ENCODE peak calls at places on chromosome 17, in six cellular contexts. One of them, this sample, is unnamed.

GRCh38 chr17:72591500-72592241 is 470.9 kb downstream of the SOX9 start:
- DNase-seq in foreskin melanocyte: no peak
- DNase-seq in effector memory CD4-positive, alpha-beta T cell: no peak
- DNase-seq in cerebellar cortex: no peak
- DNase-seq in T-cell: no peak
- DNase-seq in activated effector memory CD4-positive, alpha-beta T cell treated with anti-CD3 and anti-CD28 coated beads, Interleukin-2, amount 50 U/mL, for 16 hours: peak
- DNase-seq in this sample: no peak

GRCh38 chr17:82884923-82885322 is 45.1 kb upstream of the ZNF750 start:
- DNase-seq in foreskin melanocyte: no peak
- DNase-seq in effector memory CD4-positive, alpha-beta T cell: no peak
- DNase-seq in cerebellar cortex: no peak
- DNase-seq in T-cell: peak
- DNase-seq in activated effector memory CD4-positive, alpha-beta T cell treated with anti-CD3 and anti-CD28 coated beads, Interleukin-2, amount 50 U/mL, for 16 hours: peak
- DNase-seq in this sample: no peak

GRCh38 chr17:13256545-13256944 is 238.7 kb upstream of the ELAC2 start:
- DNase-seq in foreskin melanocyte: no peak
- DNase-seq in effector memory CD4-positive, alpha-beta T cell: no peak
- DNase-seq in cerebellar cortex: no peak
- DNase-seq in T-cell: no peak
- DNase-seq in activated effector memory CD4-positive, alpha-beta T cell treated with anti-CD3 and anti-CD28 coated beads, Interleukin-2, amount 50 U/mL, for 16 hours: no peak
- DNase-seq in this sample: no peak

GRCh38 chr17:79630821-79631639 is 20.2 kb upstream of the RBFOX3 start:
- DNase-seq in foreskin melanocyte: no peak
- DNase-seq in effector memory CD4-positive, alpha-beta T cell: no peak
- DNase-seq in cerebellar cortex: no peak
- DNase-seq in T-cell: no peak
- DNase-seq in activated effector memory CD4-positive, alpha-beta T cell treated with anti-CD3 and anti-CD28 coated beads, Interleukin-2, amount 50 U/mL, for 16 hours: peak
- DNase-seq in this sample: peak

GRCh38 chr17:73514146-73514863 is 129.9 kb downstream of the SDK2 start:
- DNase-seq in foreskin melanocyte: peak
- DNase-seq in effector memory CD4-positive, alpha-beta T cell: no peak
- DNase-seq in cerebellar cortex: no peak
- DNase-seq in T-cell: no peak
- DNase-seq in activated effector memory CD4-positive, alpha-beta T cell treated with anti-CD3 and anti-CD28 coated beads, Interleukin-2, amount 50 U/mL, for 16 hours: no peak
- DNase-seq in this sample: no peak

GRCh38 chr17:49858796-49859195 is 10.9 kb upstream of the TAC4 start:
- DNase-seq in foreskin melanocyte: no peak
- DNase-seq in effector memory CD4-positive, alpha-beta T cell: no peak
- DNase-seq in cerebellar cortex: peak
- DNase-seq in T-cell: no peak
- DNase-seq in activated effector memory CD4-positive, alpha-beta T cell treated with anti-CD3 and anti-CD28 coated beads, Interleukin-2, amount 50 U/mL, for 16 hours: no peak
- DNase-seq in this sample: no peak

GRCh38 chr17:82372591-82373452 is 1.3 kb downstream of the UTS2R start:
- DNase-seq in foreskin melanocyte: no peak
- DNase-seq in effector memory CD4-positive, alpha-beta T cell: no peak
- DNase-seq in cerebellar cortex: no peak
- DNase-seq in T-cell: no peak
- DNase-seq in activated effector memory CD4-positive, alpha-beta T cell treated with anti-CD3 and anti-CD28 coated beads, Interleukin-2, amount 50 U/mL, for 16 hours: no peak
- DNase-seq in this sample: no peak

GRCh38 chr17:77354721-77355455 is 214.1 kb downstream of the SEC14L1 start:
- DNase-seq in foreskin melanocyte: no peak
- DNase-seq in effector memory CD4-positive, alpha-beta T cell: no peak
- DNase-seq in cerebellar cortex: no peak
- DNase-seq in T-cell: no peak
- DNase-seq in activated effector memory CD4-positive, alpha-beta T cell treated with anti-CD3 and anti-CD28 coated beads, Interleukin-2, amount 50 U/mL, for 16 hours: peak
- DNase-seq in this sample: no peak

GRCh38 chr17:81644976-81645952 is 8.3 kb downstream of the TSPAN10 start:
- DNase-seq in foreskin melanocyte: no peak
- DNase-seq in effector memory CD4-positive, alpha-beta T cell: no peak
- DNase-seq in cerebellar cortex: no peak
- DNase-seq in T-cell: no peak
- DNase-seq in activated effector memory CD4-positive, alpha-beta T cell treated with anti-CD3 and anti-CD28 coated beads, Interleukin-2, amount 50 U/mL, for 16 hours: no peak
- DNase-seq in this sample: no peak

GRCh38 chr17:61416540-61417363 is 17.1 kb downstream of the TBX2 start:
- DNase-seq in foreskin melanocyte: peak
- DNase-seq in effector memory CD4-positive, alpha-beta T cell: no peak
- DNase-seq in cerebellar cortex: peak
- DNase-seq in T-cell: peak
- DNase-seq in activated effector memory CD4-positive, alpha-beta T cell treated with anti-CD3 and anti-CD28 coated beads, Interleukin-2, amount 50 U/mL, for 16 hours: peak
- DNase-seq in this sample: peak

GRCh38 chr17:79785900-79786810 is 8.2 kb downstream of the CBX2 start:
- DNase-seq in foreskin melanocyte: no peak
- DNase-seq in effector memory CD4-positive, alpha-beta T cell: no peak
- DNase-seq in cerebellar cortex: no peak
- DNase-seq in T-cell: no peak
- DNase-seq in activated effector memory CD4-positive, alpha-beta T cell treated with anti-CD3 and anti-CD28 coated beads, Interleukin-2, amount 50 U/mL, for 16 hours: no peak
- DNase-seq in this sample: no peak

GRCh38 chr17:47945529-47946508 is 4.4 kb downstream of the PNPO start:
- DNase-seq in foreskin melanocyte: no peak
- DNase-seq in effector memory CD4-positive, alpha-beta T cell: no peak
- DNase-seq in cerebellar cortex: peak
- DNase-seq in T-cell: no peak
- DNase-seq in activated effector memory CD4-positive, alpha-beta T cell treated with anti-CD3 and anti-CD28 coated beads, Interleukin-2, amount 50 U/mL, for 16 hours: no peak
- DNase-seq in this sample: no peak

GRCh38 chr17:18322522-18322921 is 7.4 kb downstream of the SMCR8 start:
- DNase-seq in foreskin melanocyte: no peak
- DNase-seq in effector memory CD4-positive, alpha-beta T cell: no peak
- DNase-seq in cerebellar cortex: no peak
- DNase-seq in T-cell: no peak
- DNase-seq in activated effector memory CD4-positive, alpha-beta T cell treated with anti-CD3 and anti-CD28 coated beads, Interleukin-2, amount 50 U/mL, for 16 hours: no peak
- DNase-seq in this sample: no peak

GRCh38 chr17:2357237-2357636 is 19.9 kb downstream of the SGSM2 start:
- DNase-seq in foreskin melanocyte: no peak
- DNase-seq in effector memory CD4-positive, alpha-beta T cell: no peak
- DNase-seq in cerebellar cortex: no peak
- DNase-seq in T-cell: no peak
- DNase-seq in activated effector memory CD4-positive, alpha-beta T cell treated with anti-CD3 and anti-CD28 coated beads, Interleukin-2, amount 50 U/mL, for 16 hours: no peak
- DNase-seq in this sample: no peak

GRCh38 chr17:1107777-1108559 is 71.8 kb downstream of the ABR start:
- DNase-seq in foreskin melanocyte: no peak
- DNase-seq in effector memory CD4-positive, alpha-beta T cell: no peak
- DNase-seq in cerebellar cortex: no peak
- DNase-seq in T-cell: no peak
- DNase-seq in activated effector memory CD4-positive, alpha-beta T cell treated with anti-CD3 and anti-CD28 coated beads, Interleukin-2, amount 50 U/mL, for 16 hours: peak
- DNase-seq in this sample: peak

GRCh38 chr17:59366773-59367656 is 35.6 kb downstream of the YPEL2 start:
- DNase-seq in foreskin melanocyte: no peak
- DNase-seq in effector memory CD4-positive, alpha-beta T cell: no peak
- DNase-seq in cerebellar cortex: peak
- DNase-seq in T-cell: no peak
- DNase-seq in activated effector memory CD4-positive, alpha-beta T cell treated with anti-CD3 and anti-CD28 coated beads, Interleukin-2, amount 50 U/mL, for 16 hours: no peak
- DNase-seq in this sample: no peak

GRCh38 chr17:29140631-29141483 is 39.3 kb downstream of the MYO18A start:
- DNase-seq in foreskin melanocyte: no peak
- DNase-seq in effector memory CD4-positive, alpha-beta T cell: peak
- DNase-seq in cerebellar cortex: no peak
- DNase-seq in T-cell: peak
- DNase-seq in activated effector memory CD4-positive, alpha-beta T cell treated with anti-CD3 and anti-CD28 coated beads, Interleukin-2, amount 50 U/mL, for 16 hours: peak
- DNase-seq in this sample: peak

GRCh38 chr17:38761612-38762011 is 9.1 kb downstream of the PSMB3 start:
- DNase-seq in foreskin melanocyte: no peak
- DNase-seq in effector memory CD4-positive, alpha-beta T cell: no peak
- DNase-seq in cerebellar cortex: peak
- DNase-seq in T-cell: no peak
- DNase-seq in activated effector memory CD4-positive, alpha-beta T cell treated with anti-CD3 and anti-CD28 coated beads, Interleukin-2, amount 50 U/mL, for 16 hours: peak
- DNase-seq in this sample: no peak

GRCh38 chr17:82873521-82873920 is 33.7 kb upstream of the ZNF750 start:
- DNase-seq in foreskin melanocyte: no peak
- DNase-seq in effector memory CD4-positive, alpha-beta T cell: no peak
- DNase-seq in cerebellar cortex: no peak
- DNase-seq in T-cell: no peak
- DNase-seq in activated effector memory CD4-positive, alpha-beta T cell treated with anti-CD3 and anti-CD28 coated beads, Interleukin-2, amount 50 U/mL, for 16 hours: no peak
- DNase-seq in this sample: no peak

GRCh38 chr17:44887971-44888955 is 11.0 kb downstream of the EFTUD2 start:
- DNase-seq in foreskin melanocyte: no peak
- DNase-seq in effector memory CD4-positive, alpha-beta T cell: no peak
- DNase-seq in cerebellar cortex: no peak
- DNase-seq in T-cell: peak
- DNase-seq in activated effector memory CD4-positive, alpha-beta T cell treated with anti-CD3 and anti-CD28 coated beads, Interleukin-2, amount 50 U/mL, for 16 hours: no peak
- DNase-seq in this sample: no peak

GRCh38 chr17:70699408-70699807 is 530.1 kb downstream of the KCNJ2 start:
- DNase-seq in foreskin melanocyte: peak
- DNase-seq in effector memory CD4-positive, alpha-beta T cell: no peak
- DNase-seq in cerebellar cortex: no peak
- DNase-seq in T-cell: no peak
- DNase-seq in activated effector memory CD4-positive, alpha-beta T cell treated with anti-CD3 and anti-CD28 coated beads, Interleukin-2, amount 50 U/mL, for 16 hours: no peak
- DNase-seq in this sample: no peak

GRCh38 chr17:35063514-35064223 is at the start of gene RFFL:
- DNase-seq in foreskin melanocyte: peak
- DNase-seq in effector memory CD4-positive, alpha-beta T cell: peak
- DNase-seq in cerebellar cortex: peak
- DNase-seq in T-cell: peak
- DNase-seq in activated effector memory CD4-positive, alpha-beta T cell treated with anti-CD3 and anti-CD28 coated beads, Interleukin-2, amount 50 U/mL, for 16 hours: peak
- DNase-seq in this sample: peak

GRCh38 chr17:49278076-49278475 is 47.5 kb upstream of the PHOSPHO1 start:
- DNase-seq in foreskin melanocyte: no peak
- DNase-seq in effector memory CD4-positive, alpha-beta T cell: no peak
- DNase-seq in cerebellar cortex: no peak
- DNase-seq in T-cell: no peak
- DNase-seq in activated effector memory CD4-positive, alpha-beta T cell treated with anti-CD3 and anti-CD28 coated beads, Interleukin-2, amount 50 U/mL, for 16 hours: no peak
- DNase-seq in this sample: peak

GRCh38 chr17:82974136-82974952 is 105.1 kb upstream of the METRNL start:
- DNase-seq in foreskin melanocyte: no peak
- DNase-seq in effector memory CD4-positive, alpha-beta T cell: no peak
- DNase-seq in cerebellar cortex: no peak
- DNase-seq in T-cell: no peak
- DNase-seq in activated effector memory CD4-positive, alpha-beta T cell treated with anti-CD3 and anti-CD28 coated beads, Interleukin-2, amount 50 U/mL, for 16 hours: no peak
- DNase-seq in this sample: peak

GRCh38 chr17:39244016-39244599 is 18.4 kb upstream of the STAC2 start:
- DNase-seq in foreskin melanocyte: no peak
- DNase-seq in effector memory CD4-positive, alpha-beta T cell: no peak
- DNase-seq in cerebellar cortex: no peak
- DNase-seq in T-cell: no peak
- DNase-seq in activated effector memory CD4-positive, alpha-beta T cell treated with anti-CD3 and anti-CD28 coated beads, Interleukin-2, amount 50 U/mL, for 16 hours: peak
- DNase-seq in this sample: no peak

GRCh38 chr17:50834786-50835562 is 412 bp upstream of the WFIKKN2 start:
- DNase-seq in foreskin melanocyte: no peak
- DNase-seq in effector memory CD4-positive, alpha-beta T cell: no peak
- DNase-seq in cerebellar cortex: peak
- DNase-seq in T-cell: no peak
- DNase-seq in activated effector memory CD4-positive, alpha-beta T cell treated with anti-CD3 and anti-CD28 coated beads, Interleukin-2, amount 50 U/mL, for 16 hours: peak
- DNase-seq in this sample: no peak

GRCh38 chr17:39663688-39664580 is 1.2 kb upstream of the TCAP start:
- DNase-seq in foreskin melanocyte: no peak
- DNase-seq in effector memory CD4-positive, alpha-beta T cell: no peak
- DNase-seq in cerebellar cortex: no peak
- DNase-seq in T-cell: no peak
- DNase-seq in activated effector memory CD4-positive, alpha-beta T cell treated with anti-CD3 and anti-CD28 coated beads, Interleukin-2, amount 50 U/mL, for 16 hours: no peak
- DNase-seq in this sample: no peak

GRCh38 chr17:83053779-83054451 is 25.5 kb upstream of the METRNL start:
- DNase-seq in foreskin melanocyte: no peak
- DNase-seq in effector memory CD4-positive, alpha-beta T cell: no peak
- DNase-seq in cerebellar cortex: no peak
- DNase-seq in T-cell: no peak
- DNase-seq in activated effector memory CD4-positive, alpha-beta T cell treated with anti-CD3 and anti-CD28 coated beads, Interleukin-2, amount 50 U/mL, for 16 hours: peak
- DNase-seq in this sample: peak

GRCh38 chr17:29838961-29839360 is 91.1 kb downstream of the SSH2 start:
- DNase-seq in foreskin melanocyte: no peak
- DNase-seq in effector memory CD4-positive, alpha-beta T cell: no peak
- DNase-seq in cerebellar cortex: peak
- DNase-seq in T-cell: no peak
- DNase-seq in activated effector memory CD4-positive, alpha-beta T cell treated with anti-CD3 and anti-CD28 coated beads, Interleukin-2, amount 50 U/mL, for 16 hours: no peak
- DNase-seq in this sample: no peak

GRCh38 chr17:82020874-82021727 is 1.6 kb downstream of the CENPX start:
- DNase-seq in foreskin melanocyte: no peak
- DNase-seq in effector memory CD4-positive, alpha-beta T cell: peak
- DNase-seq in cerebellar cortex: peak
- DNase-seq in T-cell: peak
- DNase-seq in activated effector memory CD4-positive, alpha-beta T cell treated with anti-CD3 and anti-CD28 coated beads, Interleukin-2, amount 50 U/mL, for 16 hours: peak
- DNase-seq in this sample: peak